ENCODE peak calls at places on chromosomes 3 and 15, in seven cellular contexts. One of them, this sample, is unnamed.

GRCh38 chr3:160253298-160253697 is 28.1 kb downstream of the C3orf80 start:
- DNase-seq in AG09309: no peak
- DNase-seq in transverse colon: no peak
- DNase-seq in stimulated activated CD4-positive, alpha-beta T cell treated with anti-CD3 and anti-CD28 coated beads, Interleukin-4, amount 100 ng/mL, for 4 hours: no peak
- DNase-seq in astrocyte: no peak
- DNase-seq in IMR-90: no peak
- DNase-seq in NCI-H1930: no peak
- DNase-seq in this sample: no peak

GRCh38 chr3:87564438-87564837 is 288.1 kb upstream of the POU1F1 start:
- DNase-seq in AG09309: no peak
- DNase-seq in transverse colon: no peak
- DNase-seq in stimulated activated CD4-positive, alpha-beta T cell treated with anti-CD3 and anti-CD28 coated beads, Interleukin-4, amount 100 ng/mL, for 4 hours: no peak
- DNase-seq in astrocyte: no peak
- DNase-seq in IMR-90: no peak
- DNase-seq in NCI-H1930: no peak
- DNase-seq in this sample: no peak

GRCh38 chr3:49661281-49661680 is 12.9 kb upstream of the APEH start:
- DNase-seq in AG09309: no peak
- DNase-seq in transverse colon: no peak
- DNase-seq in stimulated activated CD4-positive, alpha-beta T cell treated with anti-CD3 and anti-CD28 coated beads, Interleukin-4, amount 100 ng/mL, for 4 hours: no peak
- DNase-seq in astrocyte: no peak
- DNase-seq in IMR-90: no peak
- DNase-seq in NCI-H1930: no peak
- DNase-seq in this sample: no peak

GRCh38 chr3:102297259-102297658 is 137.6 kb upstream of the ZPLD1 start:
- DNase-seq in AG09309: no peak
- DNase-seq in transverse colon: no peak
- DNase-seq in stimulated activated CD4-positive, alpha-beta T cell treated with anti-CD3 and anti-CD28 coated beads, Interleukin-4, amount 100 ng/mL, for 4 hours: no peak
- DNase-seq in astrocyte: no peak
- DNase-seq in IMR-90: no peak
- DNase-seq in NCI-H1930: no peak
- DNase-seq in this sample: no peak

GRCh38 chr3:64539451-64540196 is 148.2 kb downstream of the ADAMTS9 start:
- DNase-seq in AG09309: peak; percentile 20
- DNase-seq in transverse colon: peak; percentile 52
- DNase-seq in stimulated activated CD4-positive, alpha-beta T cell treated with anti-CD3 and anti-CD28 coated beads, Interleukin-4, amount 100 ng/mL, for 4 hours: no peak
- DNase-seq in astrocyte: peak; percentile 76
- DNase-seq in IMR-90: peak; percentile 87
- DNase-seq in NCI-H1930: no peak
- DNase-seq in this sample: no peak

GRCh38 chr15:96171271-96171739 is 159.2 kb upstream of the NR2F2 start:
- DNase-seq in AG09309: no peak
- DNase-seq in transverse colon: no peak
- DNase-seq in stimulated activated CD4-positive, alpha-beta T cell treated with anti-CD3 and anti-CD28 coated beads, Interleukin-4, amount 100 ng/mL, for 4 hours: no peak
- DNase-seq in astrocyte: peak; percentile 41
- DNase-seq in IMR-90: no peak
- DNase-seq in NCI-H1930: no peak
- DNase-seq in this sample: peak; percentile 24

GRCh38 chr3:1515842-1516241 is 423.0 kb downstream of the CNTN6 start:
- DNase-seq in AG09309: no peak
- DNase-seq in transverse colon: no peak
- DNase-seq in stimulated activated CD4-positive, alpha-beta T cell treated with anti-CD3 and anti-CD28 coated beads, Interleukin-4, amount 100 ng/mL, for 4 hours: no peak
- DNase-seq in astrocyte: no peak
- DNase-seq in IMR-90: no peak
- DNase-seq in NCI-H1930: no peak
- DNase-seq in this sample: peak; percentile 4

GRCh38 chr3:8223766-8224165 is 277.9 kb upstream of the LMCD1 start:
- DNase-seq in AG09309: no peak
- DNase-seq in transverse colon: no peak
- DNase-seq in stimulated activated CD4-positive, alpha-beta T cell treated with anti-CD3 and anti-CD28 coated beads, Interleukin-4, amount 100 ng/mL, for 4 hours: no peak
- DNase-seq in astrocyte: peak; percentile 11
- DNase-seq in IMR-90: no peak
- DNase-seq in NCI-H1930: no peak
- DNase-seq in this sample: peak; percentile 5

GRCh38 chr15:38554354-38554753 is 10.3 kb downstream of the RASGRP1 start:
- DNase-seq in AG09309: no peak
- DNase-seq in transverse colon: no peak
- DNase-seq in stimulated activated CD4-positive, alpha-beta T cell treated with anti-CD3 and anti-CD28 coated beads, Interleukin-4, amount 100 ng/mL, for 4 hours: peak; percentile 39
- DNase-seq in astrocyte: peak; percentile 67
- DNase-seq in IMR-90: peak; percentile 82
- DNase-seq in NCI-H1930: no peak
- DNase-seq in this sample: no peak

GRCh38 chr3:154122912-154123559 is 1.8 kb downstream of the ARHGEF26 start:
- DNase-seq in AG09309: no peak
- DNase-seq in transverse colon: no peak
- DNase-seq in stimulated activated CD4-positive, alpha-beta T cell treated with anti-CD3 and anti-CD28 coated beads, Interleukin-4, amount 100 ng/mL, for 4 hours: no peak
- DNase-seq in astrocyte: peak; percentile 23
- DNase-seq in IMR-90: peak; percentile 15
- DNase-seq in NCI-H1930: no peak
- DNase-seq in this sample: peak; percentile 14

GRCh38 chr3:128872744-128873143 is 6.7 kb upstream of the ACAD9 start:
- DNase-seq in AG09309: no peak
- DNase-seq in transverse colon: no peak
- DNase-seq in stimulated activated CD4-positive, alpha-beta T cell treated with anti-CD3 and anti-CD28 coated beads, Interleukin-4, amount 100 ng/mL, for 4 hours: no peak
- DNase-seq in astrocyte: no peak
- DNase-seq in IMR-90: no peak
- DNase-seq in NCI-H1930: no peak
- DNase-seq in this sample: no peak

This sample was measured in body of pancreas.